ENCODE peak calls at places on chromosome 16, in seven cellular contexts. A is fibroblast of mammary gland, P is progenitor cell of endocrine pancreas, R is WTC11, Y is ovary, C is thoracic aorta, H is mesothelial cell of epicardium. L is an unnamed sample.

GRCh38 chr16:1781758-1782407 is 488 bp downstream of the SPSB3 start:
- DNase-seq in A (no peak), P (no peak), R (peak; percentile 42), Y (no peak), C (no peak), H (no peak), L (peak; percentile 61)

GRCh38 chr16:22075776-22076175 is 16.6 kb upstream of the VWA3A start:
- DNase-seq in A (peak; percentile 40), P (no peak), R (no peak), Y (no peak), C (no peak), H (no peak), L (no peak)

GRCh38 chr16:4682616-4683254 is 10.6 kb upstream of the NUDT16L1 start:
- DNase-seq in A (peak; percentile 34), P (peak; percentile 30), R (peak; percentile 86), Y (peak; percentile 60), C (no peak), H (no peak), L (peak; percentile 80)

GRCh38 chr16:57999971-58000705 is at the start of gene ZNF319:
- DNase-seq in A (no peak), P (no peak), R (peak; percentile 20), Y (peak; percentile 49), C (no peak), H (no peak), L (peak; percentile 45)

GRCh38 chr16:56625140-56625942 is at the start of gene MT1E:
- DNase-seq in A (peak; percentile 73), P (no peak), R (peak; percentile 67), Y (peak; percentile 68), C (no peak), H (no peak), L (peak; percentile 60)

GRCh38 chr16:77002644-77003043 is 188.3 kb upstream of the MON1B start:
- DNase-seq in A (no peak), P (no peak), R (no peak), Y (no peak), C (no peak), H (no peak), L (no peak)

GRCh38 chr16:51157698-51158097 is 6.6 kb upstream of the SALL1 start:
- DNase-seq in A (no peak), P (no peak), R (no peak), Y (no peak), C (no peak), H (no peak), L (no peak)

GRCh38 chr16:10972956-10973464 is 28.6 kb downstream of the CLEC16A start:
- DNase-seq in A (no peak), P (no peak), R (no peak), Y (no peak), C (no peak), H (no peak), L (no peak)

GRCh38 chr16:2587891-2588565 is 50.2 kb downstream of the PDPK1 start:
- DNase-seq in A (no peak), P (no peak), R (no peak), Y (no peak), C (no peak), H (no peak), L (no peak)

GRCh38 chr16:56424404-56424765 is 960 bp downstream of the AMFR start:
- DNase-seq in A (peak; percentile 14), P (no peak), R (no peak), Y (no peak), C (no peak), H (no peak), L (no peak)

GRCh38 chr16:13316008-13316407 is 414.6 kb downstream of the SHISA9 start:
- DNase-seq in A (peak; percentile 84), P (no peak), R (no peak), Y (no peak), C (no peak), H (no peak), L (no peak)

GRCh38 chr16:57630931-57631845 is 2.8 kb downstream of the ADGRG1 start:
- DNase-seq in A (no peak), P (no peak), R (no peak), Y (no peak), C (no peak), H (no peak), L (no peak)

GRCh38 chr16:6165330-6165984 is 1067.9 kb upstream of the EEF2KMT start:
- DNase-seq in A (no peak), P (no peak), R (no peak), Y (no peak), C (no peak), H (no peak), L (no peak)

GRCh38 chr16:85614338-85615013 is 1.4 kb downstream of the GSE1 start:
- DNase-seq in A (no peak), P (no peak), R (no peak), Y (no peak), C (no peak), H (no peak), L (no peak)

GRCh38 chr16:21253470-21253869 is 20.0 kb downstream of the ANKS4B start:
- DNase-seq in A (no peak), P (no peak), R (no peak), Y (no peak), C (no peak), H (no peak), L (no peak)

GRCh38 chr16:11193494-11193893 is 62.5 kb downstream of the SOCS1 start:
- DNase-seq in A (no peak), P (no peak), R (no peak), Y (no peak), C (no peak), H (no peak), L (no peak)

GRCh38 chr16:3578610-3579551 is 1.7 kb upstream of the NLRC3 start:
- DNase-seq in A (no peak), P (no peak), R (no peak), Y (no peak), C (no peak), H (no peak), L (no peak)

GRCh38 chr16:15521758-15522509 is 87.5 kb downstream of the BMERB1 start:
- DNase-seq in A (peak; percentile 15), P (no peak), R (no peak), Y (peak; percentile 42), C (no peak), H (no peak), L (no peak)

GRCh38 chr16:66045626-66046025 is 320.9 kb upstream of the CDH5 start:
- DNase-seq in A (peak; percentile 67), P (no peak), R (no peak), Y (no peak), C (no peak), H (no peak), L (no peak)

GRCh38 chr16:84104231-84104630 is 12.5 kb downstream of the MBTPS1 start:
- DNase-seq in A (no peak), P (no peak), R (no peak), Y (no peak), C (no peak), H (no peak), L (no peak)

GRCh38 chr16:78842950-78843349 is 743.5 kb downstream of the WWOX start:
- DNase-seq in A (no peak), P (no peak), R (no peak), Y (no peak), C (no peak), H (no peak), L (no peak)

GRCh38 chr16:28820016-28820415 is 2.8 kb upstream of the ATXN2L start:
- DNase-seq in A (no peak), P (no peak), R (no peak), Y (no peak), C (no peak), H (no peak), L (no peak)

GRCh38 chr16:324451-325334 is 27.8 kb downstream of the AXIN1 start:
- DNase-seq in A (no peak), P (no peak), R (peak; percentile 49), Y (no peak), C (no peak), H (no peak), L (no peak)

GRCh38 chr16:8919089-8919933 is 37.2 kb downstream of the LITAFD start:
- DNase-seq in A (no peak), P (no peak), R (no peak), Y (no peak), C (no peak), H (no peak), L (no peak)
- TF ChIP-seq CTCF in A (no peak), P (no peak), R (no peak), Y (no peak), C (no peak), H (no peak), L (no peak)

GRCh38 chr16:89847930-89848297 is 19.6 kb downstream of the SPIRE2 start:
- DNase-seq in A (no peak), P (no peak), R (no peak), Y (no peak), C (no peak), H (no peak), L (no peak)
- TF ChIP-seq CTCF in A (no peak), P (no peak), R (no peak), Y (no peak), C (no peak), H (no peak), L (no peak)

GRCh38 chr16:54937673-54938350 is 7.1 kb downstream of the IRX5 start:
- DNase-seq in A (no peak), P (no peak), R (no peak), Y (no peak), C (no peak), H (peak; percentile 45), L (no peak)

GRCh38 chr16:54935411-54936085 is 4.9 kb downstream of the IRX5 start:
- DNase-seq in A (no peak), P (no peak), R (no peak), Y (no peak), C (no peak), H (no peak), L (no peak)

GRCh38 chr16:54938351-54939346 is 8.0 kb downstream of the IRX5 start:
- DNase-seq in A (no peak), P (no peak), R (peak; percentile 30), Y (no peak), C (no peak), H (peak; percentile 50), L (peak; percentile 38)

GRCh38 chr16:54936086-54936978 is 5.7 kb downstream of the IRX5 start:
- DNase-seq in A (peak; percentile 57), P (peak; percentile 39), R (peak; percentile 74), Y (no peak), C (no peak), H (peak; percentile 68), L (peak; percentile 79)

DNA sequence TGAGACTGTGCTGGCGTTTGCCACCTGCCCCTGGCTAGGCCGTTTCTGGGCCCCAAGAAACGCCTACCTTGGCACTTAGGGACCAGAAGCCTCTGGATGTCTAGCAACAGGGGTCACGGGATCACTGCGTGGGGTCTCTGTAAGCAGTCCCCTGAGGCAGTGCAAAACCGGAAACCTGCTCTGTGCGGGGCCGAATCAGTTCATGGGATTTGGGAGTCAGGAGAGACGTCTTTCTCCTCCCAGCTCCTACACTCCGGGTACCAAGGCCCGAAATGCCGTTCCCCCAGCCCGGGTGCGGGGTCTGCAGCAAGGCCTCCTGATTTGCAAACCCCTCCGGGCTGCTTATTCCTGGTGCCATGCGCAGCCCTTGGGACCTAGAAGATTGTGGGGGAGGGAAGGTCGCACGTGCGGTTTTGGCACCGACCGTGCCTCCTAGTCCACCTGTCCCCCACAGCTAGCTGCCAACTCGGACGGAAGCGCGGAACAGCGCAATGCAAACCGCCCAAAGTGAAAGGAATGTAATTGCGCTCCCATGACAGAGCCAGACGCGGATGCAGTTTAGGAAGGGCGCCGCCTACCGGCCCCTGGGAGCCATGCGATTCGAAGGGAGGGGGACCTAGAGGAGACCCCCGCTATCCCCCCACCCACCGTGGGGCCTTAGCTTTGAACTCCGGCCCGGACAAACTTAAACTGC is 6.5 kb downstream of the IRX5 start:
- DNase-seq in A (peak; percentile 65), P (peak; percentile 56), R (peak; percentile 86), Y (no peak), C (no peak), H (peak; percentile 80), L (peak; percentile 77)
- TF ChIP-seq CTCF in A (peak; percentile 57), P (peak; percentile 90), R (peak; percentile 83), Y (no peak), C (peak; percentile 45), H (peak; percentile 87), L (peak; percentile 93)

GRCh38 chr16:17469011-17469741 is 1.6 kb downstream of the XYLT1 start:
- DNase-seq in A (peak; percentile 85), P (no peak), R (no peak), Y (peak; percentile 27), C (no peak), H (no peak), L (peak; percentile 24)
- TF ChIP-seq CTCF in A (no peak), P (no peak), R (no peak), Y (no peak), C (no peak), H (no peak), L (no peak)